ENCODE peak calls at places on chromosomes 5 and 9, in four cellular contexts. K is SJCRH30, N is IMR-90, V is esophagus squamous epithelium. C is an unnamed sample. For H3K27me3 and H3K9me3, the result is how much of the 10 kb centered on the place peaks cover.

GRCh38 chr5:4252322-4252721 is 656.7 kb downstream of the IRX1 start:
- DNase-seq in V (no peak), K (no peak), N (no peak), C (no peak)

GRCh38 chr9:126502417-126503332 is 111.1 kb upstream of the LMX1B start:
- DNase-seq in K (peak), N (no peak), V (no peak), C (no peak)

GRCh38 chr9:127395491-127396252 is 1.3 kb upstream of the SLC2A8 start:
- DNase-seq in V (no peak), K (no peak), N (no peak), C (no peak)

GRCh38 chr5:68710514-68710913 is 383.3 kb upstream of the SLC30A5 start:
- DNase-seq in N (no peak), K (no peak), V (no peak), C (no peak)

GRCh38 chr9:123655681-123656423 is 274.1 kb downstream of the DENND1A start:
- DNase-seq in V (no peak), K (no peak), N (no peak), C (no peak)

GRCh38 chr5:61330341-61330878 is 1.6 kb upstream of the ZSWIM6 start:
- DNase-seq in V (no peak), N (peak), K (peak), C (no peak)

GRCh38 chr5:169710675-169711074 is 73.6 kb downstream of the DOCK2 start:
- DNase-seq in N (no peak), V (no peak), K (no peak), C (no peak)

GRCh38 chr5:175738595-175739133 is 80.8 kb downstream of the HRH2 start:
- DNase-seq in V (no peak), K (no peak), N (no peak), C (no peak)

GRCh38 chr9:34380511-34381315 is 4.0 kb upstream of the MYORG start:
- DNase-seq in V (no peak), N (peak), K (peak), C (peak)

GRCh38 chr5:39780341-39780740 is 355.6 kb upstream of the DAB2 start:
- DNase-seq in N (peak), V (no peak), K (no peak), C (no peak)

GRCh38 chr5:76867027-76867426 is 17.2 kb downstream of the S100Z start:
- DNase-seq in N (peak), V (no peak), K (no peak), C (no peak)

GRCh38 chr5:7876867-7877266 is 7.9 kb downstream of the MTRR start:
- DNase-seq in K (no peak), V (no peak), N (peak), C (no peak)

GRCh38 chr5:26329562-26330189 is 708.7 kb downstream of the CDH9 start:
- DNase-seq in N (no peak), V (no peak), K (peak), C (no peak)

GRCh38 chr9:82600536-82601271 is 462.2 kb downstream of the RASEF start:
- DNase-seq in N (no peak), K (peak), V (no peak), C (no peak)

GRCh38 chr5:45596320-45596719 is 99.9 kb downstream of the HCN1 start:
- DNase-seq in V (no peak), N (no peak), K (no peak), C (no peak)

GRCh38 chr5:178323961-178324360 is 91.4 kb upstream of the PHYKPL start:
- DNase-seq in N (no peak), K (no peak), V (no peak), C (no peak)

GRCh38 chr9:124570942-124571666 is 63.9 kb upstream of the NR5A1 start:
- DNase-seq in K (no peak), N (no peak), V (no peak), C (no peak)

GRCh38 chr5:946720-947625 is 54.3 kb downstream of the TRIP13 start:
- DNase-seq in N (no peak), K (no peak), V (no peak), C (no peak)

GRCh38 chr5:76582252-76583162 is 40.7 kb downstream of the F2RL2 start:
- DNase-seq in K (no peak), N (peak), V (no peak), C (no peak)

GRCh38 chr5:160930361-160930760 is 78.3 kb upstream of the ATP10B start:
- DNase-seq in K (peak), N (no peak), V (no peak), C (no peak)

GRCh38 chr9:136527131-136527530 is 18.7 kb downstream of the NOTCH1 start:
- DNase-seq in V (no peak), N (no peak), K (peak), C (no peak)

GRCh38 chr5:78799254-78800017 is 150.9 kb upstream of the LHFPL2 start:
- DNase-seq in V (no peak), K (no peak), N (peak), C (no peak)

GRCh38 chr5:67431191-67431590 is 234.6 kb upstream of the CD180 start:
- DNase-seq in V (no peak), K (no peak), N (no peak), C (no peak)

GRCh38 chr5:93572773-93573626 is 8.0 kb downstream of the NR2F1-AS1 start:
- DNase-seq in N (no peak), K (no peak), V (no peak), C (no peak)

GRCh38 chr5:34762321-34762871 is 76.6 kb upstream of the TTC23L start:
- DNase-seq in V (no peak), K (peak), N (peak), C (no peak)

GRCh38 chr9:2916382-2916985 is 72.6 kb upstream of the PUM3 start:
- DNase-seq in N (no peak), V (no peak), K (no peak), C (no peak)

GRCh38 chr9:124480621-124480981 is 26.6 kb downstream of the NR5A1 start:
- DNase-seq in V (no peak), K (peak), N (peak), C (no peak)

GRCh38 chr5:135265497-135266300 is 133.3 kb downstream of the MACROH2A1 start:
- DNase-seq in V (no peak), K (no peak), N (no peak), C (no peak)
- H3K27ac ChIP-seq in V (peak), K (peak), N (peak), C (no peak)

GRCh38 chr5:133523921-133524320 is 88.4 kb downstream of the FSTL4 start:
- DNase-seq in K (no peak), V (no peak), N (no peak), C (no peak)
- H3K27me3 ChIP-seq in K (under half), V (under half), N (under half), C (under half)

GRCh38 chr5:164650427-164650826 is 1145.0 kb downstream of the MAT2B start:
- DNase-seq in N (no peak), V (no peak), K (no peak), C (no peak)

GRCh38 chr5:164651544-164651943 is 1146.1 kb downstream of the MAT2B start:
- DNase-seq in K (no peak), V (no peak), N (no peak), C (no peak)

DNA sequence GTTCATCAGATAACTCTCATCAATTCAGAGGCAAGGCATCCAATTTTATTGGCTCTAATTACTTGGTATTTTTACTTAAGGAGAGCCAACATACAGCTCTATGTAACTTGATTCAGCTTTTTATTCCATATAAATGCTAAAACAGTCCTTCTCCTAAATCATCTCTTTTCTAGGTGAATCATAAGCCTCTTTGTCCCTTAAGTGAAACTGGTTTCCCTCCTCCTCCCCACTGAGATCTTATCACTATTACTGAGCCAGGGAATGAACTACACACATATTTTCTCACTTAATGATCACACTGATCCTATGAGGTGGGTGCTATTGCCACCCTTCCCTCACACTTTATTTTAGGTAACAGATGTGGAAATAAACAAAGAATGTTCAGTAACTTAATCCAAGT is 1143.8 kb downstream of the MAT2B start:
- DNase-seq in K (no peak), N (no peak), V (no peak), C (no peak)
- H3K9me3 ChIP-seq in K (under half), N (under half), V (under half), C (under half)

GRCh38 chr9:130110166-130110565 is 56.5 kb downstream of the GPR107 start:
- DNase-seq in K (peak), V (no peak), N (no peak), C (no peak)

GRCh38 chr9:130107955-130108354 is 54.2 kb downstream of the GPR107 start:
- DNase-seq in K (no peak), V (no peak), N (no peak), C (no peak)

GRCh38 chr9:130111805-130112204 is 58.1 kb downstream of the GPR107 start:
- DNase-seq in N (no peak), V (no peak), K (no peak), C (no peak)

GRCh38 chr9:130112244-130113151 is 58.8 kb downstream of the GPR107 start:
- DNase-seq in N (peak), K (no peak), V (no peak), C (no peak)

DNA sequence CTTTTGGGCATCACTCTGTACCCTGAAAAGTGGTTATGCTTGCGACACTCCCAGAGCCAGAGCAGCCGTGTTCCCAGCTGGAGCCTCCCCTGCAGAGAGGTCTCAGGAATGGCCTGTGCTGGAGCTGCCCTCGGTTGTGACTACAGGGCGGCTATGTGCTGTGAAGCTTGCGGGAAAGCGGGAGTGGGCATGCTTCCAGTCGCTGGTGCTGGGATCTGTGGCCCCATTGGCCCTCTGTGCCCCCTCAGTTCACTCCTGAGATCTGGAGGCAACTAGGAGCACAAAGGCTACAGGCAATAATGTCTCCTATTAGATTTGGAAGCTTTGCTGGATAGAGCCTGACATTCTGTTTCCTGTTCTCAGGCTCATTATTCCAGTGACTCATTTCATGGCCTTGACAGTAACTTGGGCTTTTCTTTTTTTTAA is 56.9 kb downstream of the GPR107 start:
- DNase-seq in V (no peak), K (no peak), N (peak), C (no peak)
- H3K27ac ChIP-seq in V (no peak), K (no peak), N (no peak), C (no peak)

GRCh38 chr9:36894695-36895310 is 139.3 kb downstream of the PAX5 start:
- DNase-seq in V (no peak), K (no peak), N (no peak), C (no peak)

GRCh38 chr9:36893148-36893547 is 140.9 kb downstream of the PAX5 start:
- DNase-seq in N (no peak), V (no peak), K (no peak), C (no peak)

GRCh38 chr9:36891341-36891811 is 142.7 kb downstream of the PAX5 start:
- DNase-seq in V (no peak), N (no peak), K (no peak), C (no peak)

GRCh38 chr9:36893911-36894310 is 140.2 kb downstream of the PAX5 start:
- DNase-seq in K (no peak), N (no peak), V (no peak), C (no peak)

DNA sequence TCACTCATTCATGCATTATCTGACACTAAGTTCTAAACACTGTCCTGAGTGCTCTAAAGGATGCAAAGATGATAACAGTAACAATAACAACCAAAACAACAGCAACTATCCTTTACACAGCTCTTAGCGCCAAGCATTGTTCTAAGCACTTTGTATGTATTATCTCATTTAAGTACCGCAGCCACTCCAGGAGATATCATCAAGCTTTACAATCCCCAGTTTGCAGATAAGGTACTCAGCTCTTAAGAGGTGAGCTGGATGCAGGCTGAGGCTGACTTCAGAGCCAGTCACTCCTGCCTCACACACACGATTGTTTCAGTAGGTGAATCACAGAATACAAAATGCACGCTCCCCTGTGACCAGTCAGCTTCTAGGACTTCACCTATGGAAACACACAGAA is 141.8 kb downstream of the PAX5 start:
- DNase-seq in V (no peak), N (no peak), K (no peak), C (no peak)
- H3K27me3 ChIP-seq in V (under half), N (under half), K (under half), C (under half)

DNA sequence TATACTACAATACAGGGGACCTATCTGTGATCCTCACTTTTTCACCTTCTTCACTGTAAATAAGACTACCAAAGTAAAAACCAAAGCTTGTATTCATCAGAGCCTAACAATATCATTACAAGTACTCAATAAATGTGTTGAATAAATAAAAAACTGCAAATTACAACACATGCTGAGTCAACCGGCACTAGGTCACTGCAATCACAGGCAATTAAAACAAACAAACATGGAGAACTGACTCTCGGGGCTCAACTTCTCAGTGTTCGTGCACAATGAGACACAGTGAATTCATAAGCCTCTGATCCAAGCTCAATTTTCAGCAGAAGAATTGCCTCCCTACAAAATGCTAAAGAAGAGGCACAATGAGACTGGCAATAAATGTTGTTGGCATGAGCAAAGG is 69.2 kb downstream of the CDK5RAP2 start:
- DNase-seq in K (no peak), N (peak), V (no peak), C (no peak)
- H3K9me3 ChIP-seq in K (under half), N (under half), V (under half), C (under half)

C was measured in effector memory CD4-positive, alpha-beta T cell.